ENCODE peak calls at places on chromosomes 7 and 10, in seven cellular contexts. One of them, this sample, is unnamed.

GRCh38 chr10:4034907-4035581 is 250.0 kb upstream of the KLF6 start:
- DNase-seq in glutamatergic neuron: no peak
- DNase-seq in Karpas-422: no peak
- DNase-seq in HCEC 1CT: peak
- DNase-seq in left ventricle myocardium inferior: no peak
- DNase-seq in HEK293T: no peak
- DNase-seq in chondrocyte: no peak
- DNase-seq in this sample: no peak

GRCh38 chr10:132588301-132589013 is 50.9 kb downstream of the INPP5A start:
- DNase-seq in glutamatergic neuron: no peak
- DNase-seq in left ventricle myocardium inferior: peak
- DNase-seq in Karpas-422: no peak
- DNase-seq in chondrocyte: peak
- DNase-seq in HCEC 1CT: no peak
- DNase-seq in HEK293T: no peak
- DNase-seq in this sample: no peak

GRCh38 chr10:13633689-13634088 is 46.9 kb downstream of the PRPF18 start:
- DNase-seq in HCEC 1CT: no peak
- DNase-seq in chondrocyte: no peak
- DNase-seq in HEK293T: no peak
- DNase-seq in left ventricle myocardium inferior: peak
- DNase-seq in Karpas-422: no peak
- DNase-seq in glutamatergic neuron: peak
- DNase-seq in this sample: no peak

GRCh38 chr7:18003286-18003685 is 24.4 kb downstream of the PRPS1L1 start:
- DNase-seq in chondrocyte: no peak
- DNase-seq in HCEC 1CT: no peak
- DNase-seq in Karpas-422: no peak
- DNase-seq in glutamatergic neuron: no peak
- DNase-seq in HEK293T: no peak
- DNase-seq in left ventricle myocardium inferior: no peak
- DNase-seq in this sample: no peak

GRCh38 chr7:156766666-156767065 is 126.1 kb downstream of the RNF32 start:
- DNase-seq in glutamatergic neuron: no peak
- DNase-seq in HCEC 1CT: no peak
- DNase-seq in HEK293T: no peak
- DNase-seq in chondrocyte: no peak
- DNase-seq in left ventricle myocardium inferior: no peak
- DNase-seq in Karpas-422: no peak
- DNase-seq in this sample: no peak

GRCh38 chr10:131700032-131700431 is 200.8 kb upstream of the PPP2R2D start:
- DNase-seq in left ventricle myocardium inferior: no peak
- DNase-seq in glutamatergic neuron: no peak
- DNase-seq in Karpas-422: no peak
- DNase-seq in HEK293T: no peak
- DNase-seq in HCEC 1CT: no peak
- DNase-seq in chondrocyte: peak
- DNase-seq in this sample: no peak

GRCh38 chr10:110833941-110834621 is 37.6 kb upstream of the PDCD4 start:
- DNase-seq in HEK293T: no peak
- DNase-seq in HCEC 1CT: no peak
- DNase-seq in glutamatergic neuron: no peak
- DNase-seq in chondrocyte: no peak
- DNase-seq in Karpas-422: no peak
- DNase-seq in left ventricle myocardium inferior: no peak
- DNase-seq in this sample: no peak

GRCh38 chr10:13338337-13339128 is 9.6 kb downstream of the SEPHS1 start:
- DNase-seq in glutamatergic neuron: no peak
- DNase-seq in chondrocyte: no peak
- DNase-seq in HEK293T: no peak
- DNase-seq in Karpas-422: no peak
- DNase-seq in left ventricle myocardium inferior: no peak
- DNase-seq in HCEC 1CT: no peak
- DNase-seq in this sample: no peak

GRCh38 chr10:42877496-42878030 is 95.0 kb downstream of the BMS1 start:
- DNase-seq in HEK293T: no peak
- DNase-seq in Karpas-422: no peak
- DNase-seq in left ventricle myocardium inferior: no peak
- DNase-seq in glutamatergic neuron: no peak
- DNase-seq in chondrocyte: no peak
- DNase-seq in HCEC 1CT: no peak
- DNase-seq in this sample: no peak

GRCh38 chr7:80858141-80858903 is 60.5 kb downstream of the SEMA3C start:
- DNase-seq in chondrocyte: no peak
- DNase-seq in left ventricle myocardium inferior: no peak
- DNase-seq in Karpas-422: no peak
- DNase-seq in HEK293T: no peak
- DNase-seq in HCEC 1CT: peak
- DNase-seq in glutamatergic neuron: no peak
- DNase-seq in this sample: no peak

GRCh38 chr10:59508296-59508695 is 145.9 kb upstream of the FAM13C start:
- DNase-seq in HEK293T: no peak
- DNase-seq in left ventricle myocardium inferior: no peak
- DNase-seq in chondrocyte: no peak
- DNase-seq in glutamatergic neuron: no peak
- DNase-seq in Karpas-422: no peak
- DNase-seq in HCEC 1CT: peak
- DNase-seq in this sample: no peak

GRCh38 chr7:2732959-2733584 is 45.1 kb downstream of the AMZ1 start:
- DNase-seq in chondrocyte: peak
- DNase-seq in HCEC 1CT: no peak
- DNase-seq in glutamatergic neuron: no peak
- DNase-seq in Karpas-422: peak
- DNase-seq in HEK293T: no peak
- DNase-seq in left ventricle myocardium inferior: peak
- DNase-seq in this sample: no peak

GRCh38 chr10:19592276-19592675 is 224.0 kb upstream of the PLXDC2 start:
- DNase-seq in left ventricle myocardium inferior: no peak
- DNase-seq in HEK293T: no peak
- DNase-seq in HCEC 1CT: no peak
- DNase-seq in glutamatergic neuron: no peak
- DNase-seq in chondrocyte: no peak
- DNase-seq in Karpas-422: no peak
- DNase-seq in this sample: no peak

GRCh38 chr10:35565602-35566061 is 39.5 kb upstream of the GJD4 start:
- DNase-seq in Karpas-422: no peak
- DNase-seq in HEK293T: no peak
- DNase-seq in left ventricle myocardium inferior: peak
- DNase-seq in chondrocyte: no peak
- DNase-seq in glutamatergic neuron: no peak
- DNase-seq in HCEC 1CT: peak
- DNase-seq in this sample: no peak

GRCh38 chr7:51000956-51001355 is 218.3 kb upstream of the GRB10 start:
- DNase-seq in chondrocyte: no peak
- DNase-seq in HCEC 1CT: no peak
- DNase-seq in glutamatergic neuron: no peak
- DNase-seq in HEK293T: no peak
- DNase-seq in Karpas-422: peak
- DNase-seq in left ventricle myocardium inferior: no peak
- DNase-seq in this sample: no peak

GRCh38 chr10:44249490-44249889 is 135.4 kb downstream of the CXCL12 start:
- DNase-seq in HCEC 1CT: no peak
- DNase-seq in HEK293T: no peak
- DNase-seq in Karpas-422: no peak
- DNase-seq in chondrocyte: no peak
- DNase-seq in left ventricle myocardium inferior: no peak
- DNase-seq in glutamatergic neuron: no peak
- DNase-seq in this sample: no peak

GRCh38 chr7:151117565-151117964 is 31.3 kb downstream of the AGAP3 start:
- DNase-seq in HEK293T: no peak
- DNase-seq in chondrocyte: no peak
- DNase-seq in left ventricle myocardium inferior: no peak
- DNase-seq in glutamatergic neuron: no peak
- DNase-seq in HCEC 1CT: no peak
- DNase-seq in Karpas-422: no peak
- DNase-seq in this sample: no peak

GRCh38 chr10:96310359-96310669 is 6.1 kb downstream of the DNTT start:
- DNase-seq in left ventricle myocardium inferior: no peak
- DNase-seq in Karpas-422: no peak
- DNase-seq in HCEC 1CT: no peak
- DNase-seq in HEK293T: no peak
- DNase-seq in glutamatergic neuron: no peak
- DNase-seq in chondrocyte: no peak
- DNase-seq in this sample: no peak

GRCh38 chr10:112191223-112191622 is 7.7 kb upstream of the GPAM start:
- DNase-seq in Karpas-422: no peak
- DNase-seq in glutamatergic neuron: no peak
- DNase-seq in HCEC 1CT: no peak
- DNase-seq in chondrocyte: no peak
- DNase-seq in HEK293T: no peak
- DNase-seq in left ventricle myocardium inferior: no peak
- DNase-seq in this sample: no peak

GRCh38 chr10:21506351-21506750 is 19.1 kb downstream of the SKIDA1 start:
- DNase-seq in Karpas-422: no peak
- DNase-seq in left ventricle myocardium inferior: no peak
- DNase-seq in glutamatergic neuron: no peak
- DNase-seq in chondrocyte: no peak
- DNase-seq in HCEC 1CT: no peak
- DNase-seq in HEK293T: no peak
- DNase-seq in this sample: no peak

GRCh38 chr7:116062666-116063065 is 32.1 kb upstream of the TFEC start:
- DNase-seq in HEK293T: no peak
- DNase-seq in HCEC 1CT: no peak
- DNase-seq in Karpas-422: no peak
- DNase-seq in left ventricle myocardium inferior: no peak
- DNase-seq in chondrocyte: no peak
- DNase-seq in glutamatergic neuron: no peak
- DNase-seq in this sample: no peak

GRCh38 chr7:138665669-138666140 is 35.5 kb downstream of the SVOPL start:
- DNase-seq in Karpas-422: no peak
- DNase-seq in left ventricle myocardium inferior: no peak
- DNase-seq in HEK293T: no peak
- DNase-seq in glutamatergic neuron: no peak
- DNase-seq in HCEC 1CT: no peak
- DNase-seq in chondrocyte: no peak
- DNase-seq in this sample: no peak

GRCh38 chr10:113111900-113112853 is 162.1 kb downstream of the TCF7L2 start:
- DNase-seq in HEK293T: no peak
- DNase-seq in Karpas-422: no peak
- DNase-seq in HCEC 1CT: peak
- DNase-seq in left ventricle myocardium inferior: no peak
- DNase-seq in glutamatergic neuron: no peak
- DNase-seq in chondrocyte: no peak
- DNase-seq in this sample: no peak

GRCh38 chr10:67141300-67141699 is 215.5 kb downstream of the LRRTM3 start:
- DNase-seq in HEK293T: no peak
- DNase-seq in left ventricle myocardium inferior: no peak
- DNase-seq in chondrocyte: no peak
- DNase-seq in glutamatergic neuron: no peak
- DNase-seq in HCEC 1CT: no peak
- DNase-seq in Karpas-422: no peak
- DNase-seq in this sample: no peak

GRCh38 chr10:96714031-96714590 is 6.2 kb downstream of the PIK3AP1 start:
- DNase-seq in HCEC 1CT: peak
- DNase-seq in chondrocyte: no peak
- DNase-seq in left ventricle myocardium inferior: no peak
- DNase-seq in Karpas-422: no peak
- DNase-seq in glutamatergic neuron: no peak
- DNase-seq in HEK293T: no peak
- DNase-seq in this sample: no peak

GRCh38 chr10:112221545-112221944 is 38.0 kb upstream of the GPAM start:
- DNase-seq in glutamatergic neuron: no peak
- DNase-seq in Karpas-422: no peak
- DNase-seq in HCEC 1CT: peak
- DNase-seq in left ventricle myocardium inferior: no peak
- DNase-seq in chondrocyte: no peak
- DNase-seq in HEK293T: no peak
- DNase-seq in this sample: no peak

GRCh38 chr10:35335718-35336083 is 608 bp upstream of the CCNY start:
- DNase-seq in HCEC 1CT: no peak
- DNase-seq in HEK293T: no peak
- DNase-seq in glutamatergic neuron: no peak
- DNase-seq in left ventricle myocardium inferior: no peak
- DNase-seq in Karpas-422: peak
- DNase-seq in chondrocyte: no peak
- DNase-seq in this sample: no peak

GRCh38 chr7:105794741-105795729 is 81.4 kb downstream of the ATXN7L1 start:
- DNase-seq in Karpas-422: no peak
- DNase-seq in HEK293T: no peak
- DNase-seq in HCEC 1CT: peak
- DNase-seq in chondrocyte: no peak
- DNase-seq in glutamatergic neuron: no peak
- DNase-seq in left ventricle myocardium inferior: peak
- DNase-seq in this sample: no peak

GRCh38 chr10:112687647-112688046 is 240.6 kb downstream of the VTI1A start:
- DNase-seq in chondrocyte: no peak
- DNase-seq in HCEC 1CT: peak
- DNase-seq in glutamatergic neuron: no peak
- DNase-seq in HEK293T: no peak
- DNase-seq in left ventricle myocardium inferior: no peak
- DNase-seq in Karpas-422: no peak
- DNase-seq in this sample: no peak

GRCh38 chr7:107661081-107661864 is 645 bp downstream of the SLC26A4 start:
- DNase-seq in HCEC 1CT: peak
- DNase-seq in left ventricle myocardium inferior: peak
- DNase-seq in glutamatergic neuron: peak
- DNase-seq in HEK293T: peak
- DNase-seq in Karpas-422: no peak
- DNase-seq in chondrocyte: peak
- DNase-seq in this sample: no peak

GRCh38 chr7:119351320-119351719 is 921.7 kb upstream of the KCND2 start:
- DNase-seq in glutamatergic neuron: no peak
- DNase-seq in HEK293T: no peak
- DNase-seq in Karpas-422: no peak
- DNase-seq in HCEC 1CT: no peak
- DNase-seq in chondrocyte: no peak
- DNase-seq in left ventricle myocardium inferior: no peak
- DNase-seq in this sample: no peak

GRCh38 chr7:27154901-27155815 is 1.3 kb downstream of the HOXA7 start:
- DNase-seq in HCEC 1CT: no peak
- DNase-seq in left ventricle myocardium inferior: no peak
- DNase-seq in HEK293T: no peak
- DNase-seq in chondrocyte: peak
- DNase-seq in Karpas-422: peak
- DNase-seq in glutamatergic neuron: no peak
- DNase-seq in this sample: no peak

GRCh38 chr10:91709394-91709798 is 76.5 kb upstream of the PPP1R3C start:
- DNase-seq in HEK293T: no peak
- DNase-seq in glutamatergic neuron: no peak
- DNase-seq in left ventricle myocardium inferior: no peak
- DNase-seq in chondrocyte: no peak
- DNase-seq in HCEC 1CT: peak
- DNase-seq in Karpas-422: no peak
- DNase-seq in this sample: no peak

GRCh38 chr7:2526659-2527504 is 7.3 kb downstream of the LFNG start:
- DNase-seq in Karpas-422: no peak
- DNase-seq in glutamatergic neuron: no peak
- DNase-seq in HEK293T: no peak
- DNase-seq in HCEC 1CT: no peak
- DNase-seq in chondrocyte: no peak
- DNase-seq in left ventricle myocardium inferior: no peak
- DNase-seq in this sample: no peak

GRCh38 chr7:27172823-27173411 is 1.2 kb downstream of the HOXA10 start:
- DNase-seq in left ventricle myocardium inferior: peak
- DNase-seq in HCEC 1CT: peak
- DNase-seq in glutamatergic neuron: peak
- DNase-seq in HEK293T: no peak
- DNase-seq in chondrocyte: peak
- DNase-seq in Karpas-422: no peak
- DNase-seq in this sample: no peak

GRCh38 chr7:29217112-29217511 is 22.5 kb downstream of the CHN2 start:
- DNase-seq in Karpas-422: no peak
- DNase-seq in HEK293T: no peak
- DNase-seq in chondrocyte: no peak
- DNase-seq in HCEC 1CT: no peak
- DNase-seq in left ventricle myocardium inferior: no peak
- DNase-seq in glutamatergic neuron: no peak
- DNase-seq in this sample: no peak

GRCh38 chr10:3470191-3470590 is 297.6 kb upstream of the PITRM1 start:
- DNase-seq in glutamatergic neuron: no peak
- DNase-seq in HCEC 1CT: no peak
- DNase-seq in chondrocyte: no peak
- DNase-seq in HEK293T: no peak
- DNase-seq in left ventricle myocardium inferior: no peak
- DNase-seq in Karpas-422: no peak
- DNase-seq in this sample: no peak

GRCh38 chr10:103888113-103888841 is 29.7 kb downstream of the STN1 start:
- DNase-seq in Karpas-422: peak
- DNase-seq in glutamatergic neuron: no peak
- DNase-seq in HCEC 1CT: peak
- DNase-seq in left ventricle myocardium inferior: peak
- DNase-seq in chondrocyte: no peak
- DNase-seq in HEK293T: peak
- DNase-seq in this sample: peak